ENCODE peak calls at places on chromosomes 3 and 15, in ten cellular contexts. One of them, this sample, is unnamed.

GRCh38 chr3:110314512-110315114 is 757.0 kb upstream of the NECTIN3 start:
- DNase-seq in IMR-90: peak
- DNase-seq in choroid plexus epithelial cell: peak
- DNase-seq in testis: peak
- DNase-seq in bronchial epithelial cell: peak
- DNase-seq in RWPE1: peak
- DNase-seq in Calu3: peak
- DNase-seq in fibroblast of lung: peak
- DNase-seq in GM13977: peak
- DNase-seq in type B pancreatic cell: no peak
- DNase-seq in this sample: peak

GRCh38 chr15:88641959-88642452 is 3.2 kb downstream of the ISG20 start:
- DNase-seq in IMR-90: no peak
- DNase-seq in choroid plexus epithelial cell: no peak
- DNase-seq in testis: no peak
- DNase-seq in bronchial epithelial cell: no peak
- DNase-seq in RWPE1: no peak
- DNase-seq in Calu3: no peak
- DNase-seq in fibroblast of lung: no peak
- DNase-seq in GM13977: no peak
- DNase-seq in type B pancreatic cell: no peak
- DNase-seq in this sample: no peak

GRCh38 chr3:159865042-159865579 is 123.5 kb upstream of the IL12A start:
- DNase-seq in IMR-90: peak
- DNase-seq in choroid plexus epithelial cell: peak
- DNase-seq in testis: no peak
- DNase-seq in bronchial epithelial cell: no peak
- DNase-seq in RWPE1: no peak
- DNase-seq in Calu3: no peak
- DNase-seq in fibroblast of lung: peak
- DNase-seq in GM13977: no peak
- DNase-seq in type B pancreatic cell: no peak
- DNase-seq in this sample: no peak

GRCh38 chr3:99627062-99627826 is 11.2 kb upstream of the COL8A1 start:
- DNase-seq in IMR-90: peak
- DNase-seq in choroid plexus epithelial cell: no peak
- DNase-seq in testis: no peak
- DNase-seq in bronchial epithelial cell: peak
- DNase-seq in RWPE1: peak
- DNase-seq in Calu3: no peak
- DNase-seq in fibroblast of lung: no peak
- DNase-seq in GM13977: no peak
- DNase-seq in type B pancreatic cell: no peak
- DNase-seq in this sample: no peak

GRCh38 chr15:51403946-51404695 is 62.7 kb downstream of the GLDN start:
- DNase-seq in IMR-90: no peak
- DNase-seq in choroid plexus epithelial cell: no peak
- DNase-seq in testis: no peak
- DNase-seq in bronchial epithelial cell: no peak
- DNase-seq in RWPE1: no peak
- DNase-seq in Calu3: no peak
- DNase-seq in fibroblast of lung: no peak
- DNase-seq in GM13977: no peak
- DNase-seq in type B pancreatic cell: no peak
- DNase-seq in this sample: no peak

GRCh38 chr3:4320453-4320852 is 17.3 kb downstream of the SETMAR start:
- DNase-seq in IMR-90: no peak
- DNase-seq in choroid plexus epithelial cell: no peak
- DNase-seq in testis: no peak
- DNase-seq in bronchial epithelial cell: no peak
- DNase-seq in RWPE1: no peak
- DNase-seq in Calu3: no peak
- DNase-seq in fibroblast of lung: no peak
- DNase-seq in GM13977: no peak
- DNase-seq in type B pancreatic cell: no peak
- DNase-seq in this sample: no peak

GRCh38 chr15:101765772-101766456 is 37.4 kb upstream of the OR4F6 start:
- DNase-seq in IMR-90: no peak
- DNase-seq in choroid plexus epithelial cell: no peak
- DNase-seq in testis: no peak
- DNase-seq in bronchial epithelial cell: no peak
- DNase-seq in RWPE1: no peak
- DNase-seq in Calu3: no peak
- DNase-seq in fibroblast of lung: no peak
- DNase-seq in GM13977: no peak
- DNase-seq in type B pancreatic cell: no peak
- DNase-seq in this sample: no peak

GRCh38 chr3:143674100-143674968 is 173.9 kb downstream of the SLC9A9 start:
- DNase-seq in IMR-90: peak
- DNase-seq in choroid plexus epithelial cell: peak
- DNase-seq in testis: peak
- DNase-seq in bronchial epithelial cell: peak
- DNase-seq in RWPE1: peak
- DNase-seq in Calu3: peak
- DNase-seq in fibroblast of lung: peak
- DNase-seq in GM13977: peak
- DNase-seq in type B pancreatic cell: peak
- DNase-seq in this sample: peak

GRCh38 chr3:14764331-14765064 is 54.3 kb upstream of the FGD5 start:
- DNase-seq in IMR-90: peak
- DNase-seq in choroid plexus epithelial cell: peak
- DNase-seq in testis: no peak
- DNase-seq in bronchial epithelial cell: no peak
- DNase-seq in RWPE1: no peak
- DNase-seq in Calu3: no peak
- DNase-seq in fibroblast of lung: peak
- DNase-seq in GM13977: no peak
- DNase-seq in type B pancreatic cell: no peak
- DNase-seq in this sample: no peak

GRCh38 chr15:51883436-51883835 is 54.0 kb downstream of the TMOD3 start:
- DNase-seq in IMR-90: peak
- DNase-seq in choroid plexus epithelial cell: peak
- DNase-seq in testis: no peak
- DNase-seq in bronchial epithelial cell: no peak
- DNase-seq in RWPE1: no peak
- DNase-seq in Calu3: no peak
- DNase-seq in fibroblast of lung: peak
- DNase-seq in GM13977: no peak
- DNase-seq in type B pancreatic cell: no peak
- DNase-seq in this sample: no peak

GRCh38 chr15:100783296-100783695 is 96.3 kb upstream of the ALDH1A3 start:
- DNase-seq in IMR-90: no peak
- DNase-seq in choroid plexus epithelial cell: no peak
- DNase-seq in testis: peak
- DNase-seq in bronchial epithelial cell: no peak
- DNase-seq in RWPE1: no peak
- DNase-seq in Calu3: no peak
- DNase-seq in fibroblast of lung: no peak
- DNase-seq in GM13977: no peak
- DNase-seq in type B pancreatic cell: peak
- DNase-seq in this sample: no peak

GRCh38 chr3:101950510-101950909 is 101.2 kb downstream of the NFKBIZ start:
- DNase-seq in IMR-90: peak
- DNase-seq in choroid plexus epithelial cell: peak
- DNase-seq in testis: no peak
- DNase-seq in bronchial epithelial cell: peak
- DNase-seq in RWPE1: no peak
- DNase-seq in Calu3: peak
- DNase-seq in fibroblast of lung: peak
- DNase-seq in GM13977: no peak
- DNase-seq in type B pancreatic cell: no peak
- DNase-seq in this sample: peak

GRCh38 chr3:144775581-144775980 is 804.0 kb downstream of the DIPK2A start:
- DNase-seq in IMR-90: no peak
- DNase-seq in choroid plexus epithelial cell: peak
- DNase-seq in testis: no peak
- DNase-seq in bronchial epithelial cell: no peak
- DNase-seq in RWPE1: no peak
- DNase-seq in Calu3: no peak
- DNase-seq in fibroblast of lung: peak
- DNase-seq in GM13977: no peak
- DNase-seq in type B pancreatic cell: no peak
- DNase-seq in this sample: no peak

GRCh38 chr3:29906906-29907305 is 626.0 kb downstream of the RBMS3 start:
- DNase-seq in IMR-90: no peak
- DNase-seq in choroid plexus epithelial cell: no peak
- DNase-seq in testis: no peak
- DNase-seq in bronchial epithelial cell: no peak
- DNase-seq in RWPE1: no peak
- DNase-seq in Calu3: no peak
- DNase-seq in fibroblast of lung: no peak
- DNase-seq in GM13977: no peak
- DNase-seq in type B pancreatic cell: no peak
- DNase-seq in this sample: no peak

GRCh38 chr15:67062365-67062985 is 2.9 kb upstream of the SMAD3 start:
- DNase-seq in IMR-90: no peak
- DNase-seq in choroid plexus epithelial cell: no peak
- DNase-seq in testis: no peak
- DNase-seq in bronchial epithelial cell: no peak
- DNase-seq in RWPE1: no peak
- DNase-seq in Calu3: no peak
- DNase-seq in fibroblast of lung: no peak
- DNase-seq in GM13977: no peak
- DNase-seq in type B pancreatic cell: no peak
- DNase-seq in this sample: no peak

GRCh38 chr3:16600771-16601538 is 4.3 kb downstream of the DAZL start:
- DNase-seq in IMR-90: peak
- DNase-seq in choroid plexus epithelial cell: peak
- DNase-seq in testis: peak
- DNase-seq in bronchial epithelial cell: peak
- DNase-seq in RWPE1: peak
- DNase-seq in Calu3: peak
- DNase-seq in fibroblast of lung: peak
- DNase-seq in GM13977: peak
- DNase-seq in type B pancreatic cell: no peak
- DNase-seq in this sample: peak

DNA sequence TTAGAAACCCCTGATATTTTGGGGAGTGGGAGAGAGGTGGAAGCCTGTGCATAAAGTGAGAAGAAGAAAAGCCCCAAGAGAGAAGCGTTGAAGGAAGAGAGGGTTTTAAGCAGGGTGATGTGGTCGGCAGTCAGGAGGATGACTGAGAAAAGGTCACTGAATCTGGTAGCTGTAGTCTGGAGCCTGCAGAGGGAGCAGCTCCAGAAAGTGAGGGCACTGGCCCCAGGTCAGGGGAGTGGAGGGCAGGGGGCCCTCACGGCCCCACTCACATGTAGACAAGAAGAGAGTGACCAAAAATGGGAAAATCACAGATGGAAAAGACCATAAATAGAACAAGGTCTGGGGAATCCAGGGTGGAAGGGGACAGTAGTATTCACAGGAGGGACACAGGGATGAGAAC is 105.5 kb downstream of the RYK start:
- DNase-seq in IMR-90: no peak
- DNase-seq in choroid plexus epithelial cell: no peak
- DNase-seq in testis: no peak
- DNase-seq in bronchial epithelial cell: no peak
- DNase-seq in RWPE1: no peak
- DNase-seq in Calu3: no peak
- DNase-seq in fibroblast of lung: no peak
- DNase-seq in GM13977: no peak
- DNase-seq in type B pancreatic cell: no peak
- DNase-seq in this sample: no peak
- TF ChIP-seq CTCF in IMR-90: no peak
- TF ChIP-seq CTCF in choroid plexus epithelial cell: peak
- TF ChIP-seq CTCF in testis: no peak
- TF ChIP-seq CTCF in bronchial epithelial cell: peak
- TF ChIP-seq CTCF in RWPE1: no peak
- TF ChIP-seq CTCF in Calu3: no peak
- TF ChIP-seq CTCF in fibroblast of lung: no peak
- TF ChIP-seq CTCF in GM13977: no peak
- TF ChIP-seq CTCF in type B pancreatic cell: peak
- TF ChIP-seq CTCF in this sample: no peak

DNA sequence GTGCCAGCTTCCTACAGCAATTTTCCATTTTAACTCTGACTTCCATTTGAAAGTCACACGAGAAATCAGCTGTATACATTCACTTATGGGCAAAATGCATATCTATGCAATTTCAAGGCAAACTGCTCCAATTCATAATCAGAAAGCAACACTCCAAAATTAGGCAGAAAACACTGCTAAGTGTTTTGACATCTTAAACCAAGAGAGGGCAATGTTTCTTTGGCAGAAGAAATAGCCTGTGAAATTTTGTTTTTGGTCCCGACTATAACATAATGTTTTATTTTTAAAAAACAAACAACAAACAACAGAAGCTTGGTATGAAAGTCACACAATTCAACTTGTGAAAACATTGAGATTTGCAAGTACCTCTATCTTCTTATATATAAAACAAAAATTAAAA is 42.6 kb downstream of the GOLIM4 start:
- DNase-seq in IMR-90: no peak
- DNase-seq in choroid plexus epithelial cell: no peak
- DNase-seq in testis: no peak
- DNase-seq in bronchial epithelial cell: no peak
- DNase-seq in RWPE1: no peak
- DNase-seq in Calu3: no peak
- DNase-seq in fibroblast of lung: peak
- DNase-seq in GM13977: no peak
- DNase-seq in type B pancreatic cell: no peak
- DNase-seq in this sample: no peak
- TF ChIP-seq CTCF in IMR-90: peak
- TF ChIP-seq CTCF in choroid plexus epithelial cell: peak
- TF ChIP-seq CTCF in testis: no peak
- TF ChIP-seq CTCF in bronchial epithelial cell: no peak
- TF ChIP-seq CTCF in RWPE1: no peak
- TF ChIP-seq CTCF in Calu3: no peak
- TF ChIP-seq CTCF in fibroblast of lung: peak
- TF ChIP-seq CTCF in GM13977: peak
- TF ChIP-seq CTCF in type B pancreatic cell: no peak
- TF ChIP-seq CTCF in this sample: peak

DNA sequence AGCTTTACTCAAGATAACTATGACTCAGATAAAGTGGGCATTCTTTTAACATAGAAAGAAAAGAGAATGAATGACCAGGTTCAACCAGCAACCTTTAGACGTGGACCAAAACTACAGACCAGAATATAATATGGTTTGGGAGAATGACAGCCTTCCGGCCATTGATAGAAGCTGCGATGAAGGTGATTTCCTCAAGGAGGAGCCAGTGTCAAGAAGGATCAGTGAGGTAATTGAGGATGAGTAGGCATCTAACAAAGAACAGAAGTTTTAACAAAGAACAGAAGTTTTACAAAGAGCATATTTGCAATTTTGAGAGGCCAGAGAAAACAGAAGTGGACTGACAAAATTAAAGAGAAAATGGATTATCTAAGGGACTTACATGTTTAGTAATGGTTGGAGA is 289.0 kb upstream of the AGTR1 start:
- DNase-seq in IMR-90: no peak
- DNase-seq in choroid plexus epithelial cell: no peak
- DNase-seq in testis: no peak
- DNase-seq in bronchial epithelial cell: no peak
- DNase-seq in RWPE1: no peak
- DNase-seq in Calu3: no peak
- DNase-seq in fibroblast of lung: no peak
- DNase-seq in GM13977: no peak
- DNase-seq in type B pancreatic cell: no peak
- DNase-seq in this sample: no peak
- TF ChIP-seq CTCF in IMR-90: no peak
- TF ChIP-seq CTCF in choroid plexus epithelial cell: no peak
- TF ChIP-seq CTCF in testis: no peak
- TF ChIP-seq CTCF in bronchial epithelial cell: no peak
- TF ChIP-seq CTCF in RWPE1: no peak
- TF ChIP-seq CTCF in Calu3: no peak
- TF ChIP-seq CTCF in fibroblast of lung: no peak
- TF ChIP-seq CTCF in GM13977: no peak
- TF ChIP-seq CTCF in type B pancreatic cell: no peak
- TF ChIP-seq CTCF in this sample: no peak

GRCh38 chr3:124620600-124621063 is 109.6 kb upstream of the UMPS start:
- DNase-seq in IMR-90: peak
- DNase-seq in choroid plexus epithelial cell: peak
- DNase-seq in testis: peak
- DNase-seq in bronchial epithelial cell: peak
- DNase-seq in RWPE1: no peak
- DNase-seq in Calu3: peak
- DNase-seq in fibroblast of lung: peak
- DNase-seq in GM13977: peak
- DNase-seq in type B pancreatic cell: no peak
- DNase-seq in this sample: peak
- TF ChIP-seq CTCF in IMR-90: peak
- TF ChIP-seq CTCF in choroid plexus epithelial cell: peak
- TF ChIP-seq CTCF in testis: no peak
- TF ChIP-seq CTCF in bronchial epithelial cell: no peak
- TF ChIP-seq CTCF in RWPE1: no peak
- TF ChIP-seq CTCF in Calu3: no peak
- TF ChIP-seq CTCF in fibroblast of lung: no peak
- TF ChIP-seq CTCF in GM13977: peak
- TF ChIP-seq CTCF in type B pancreatic cell: no peak
- TF ChIP-seq CTCF in this sample: peak